ENCODE peak calls at places on chromosomes 6 and 20, in five cellular contexts. T, E, Z, N and O are unnamed samples.

GRCh38 chr6:122712093-122712863 is 67.2 kb upstream of the FABP7 start:
- DNase-seq in Z (peak), E (no peak), T (no peak), N (no peak), O (no peak)

GRCh38 chr6:125899726-125900182 is 56.8 kb upstream of the HINT3 start:
- DNase-seq in T (no peak), Z (no peak), N (no peak), E (no peak), O (peak)

GRCh38 chr20:46423882-46424482 is 17.6 kb upstream of the ELMO2 start:
- DNase-seq in E (no peak), Z (no peak), N (no peak), T (no peak), O (no peak)

GRCh38 chr6:160051390-160051789 is 70.2 kb upstream of the SLC22A1 start:
- DNase-seq in N (no peak), E (no peak), Z (no peak), T (no peak), O (no peak)

GRCh38 chr6:3414704-3415453 is 42.0 kb downstream of the SLC22A23 start:
- DNase-seq in E (no peak), Z (peak), T (no peak), N (no peak), O (peak)

GRCh38 chr6:158655569-158656450 is 6.0 kb downstream of the SYTL3 start:
- DNase-seq in E (no peak), N (no peak), Z (no peak), T (no peak), O (no peak)

GRCh38 chr20:44738779-44739477 is 6.7 kb upstream of the KCNK15 start:
- DNase-seq in E (peak), N (peak), T (peak), Z (peak), O (peak)

GRCh38 chr20:12966468-12967085 is 42.2 kb upstream of the SPTLC3 start:
- DNase-seq in N (no peak), E (no peak), T (no peak), Z (no peak), O (peak)

GRCh38 chr6:161292145-161292544 is 18.3 kb upstream of the AGPAT4 start:
- DNase-seq in N (no peak), T (no peak), E (no peak), Z (no peak), O (no peak)

GRCh38 chr20:57335392-57335791 is 5.8 kb downstream of the SPO11 start:
- DNase-seq in Z (no peak), E (no peak), T (no peak), N (no peak), O (no peak)

GRCh38 chr20:14860410-14860814 is 523.0 kb upstream of the FLRT3 start:
- DNase-seq in T (no peak), Z (no peak), E (no peak), N (no peak), O (peak)

GRCh38 chr20:57877995-57878394 is 168.2 kb upstream of the PMEPA1 start:
- DNase-seq in T (no peak), Z (no peak), E (no peak), N (no peak), O (no peak)

DNA sequence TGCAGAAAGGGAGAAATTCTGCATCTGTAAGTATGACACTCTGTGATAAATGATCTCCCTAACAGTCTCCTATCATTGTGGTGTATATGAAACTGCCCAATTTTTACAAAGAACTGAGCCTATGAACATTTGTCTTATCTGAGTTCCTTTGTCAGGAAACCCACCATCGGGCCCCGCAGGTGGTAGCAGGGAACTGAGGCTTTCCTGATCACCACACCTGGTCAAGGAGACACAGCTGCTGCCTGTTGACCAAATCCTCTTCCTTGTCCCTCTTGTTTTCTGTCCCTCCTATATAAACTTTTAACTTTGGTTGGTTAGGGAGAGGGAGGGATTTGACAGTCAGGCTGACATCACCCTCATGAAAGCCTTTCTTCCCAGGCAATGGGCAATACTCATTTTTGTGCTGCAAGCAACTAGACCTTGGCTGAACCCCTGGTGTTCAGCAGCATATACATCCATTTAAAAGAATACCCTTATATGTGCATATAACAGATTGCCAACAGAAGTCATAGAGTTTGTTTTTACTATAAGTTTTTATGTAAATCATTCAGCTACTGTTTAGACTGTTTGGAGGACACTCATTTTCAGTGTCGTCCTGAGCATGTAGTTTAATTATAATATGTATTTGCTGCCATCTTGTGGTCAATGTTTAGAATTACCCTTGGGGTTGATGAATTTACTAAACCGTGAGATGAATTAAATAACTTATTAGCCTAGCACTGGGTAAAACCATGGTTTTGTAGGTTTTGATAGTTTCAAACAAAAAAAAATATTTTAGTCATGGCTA is 17.0 kb downstream of the CRISP1 start:
- DNase-seq in E (no peak), Z (peak), T (peak), N (peak), O (peak)
- TF ChIP-seq FOXM1 in E (no peak), Z (no peak), T (no peak), N (no peak), O (no peak)

GRCh38 chr6:15062311-15063252 is 183.3 kb upstream of the JARID2 start:
- DNase-seq in N (no peak), T (no peak), E (no peak), Z (peak), O (no peak)
- TF ChIP-seq FOXM1 in N (no peak), T (no peak), E (no peak), Z (no peak), O (no peak)

GRCh38 chr6:170174124-170174770 is 116.6 kb downstream of the DLL1 start:
- DNase-seq in N (peak), Z (no peak), E (no peak), T (no peak), O (no peak)
- TF ChIP-seq FOXM1 in N (no peak), Z (no peak), E (no peak), T (no peak), O (no peak)

GRCh38 chr6:4660377-4661321 is 115.6 kb upstream of the CDYL start:
- DNase-seq in Z (no peak), N (no peak), T (no peak), E (no peak), O (no peak)
- TF ChIP-seq FOXM1 in Z (no peak), N (no peak), T (no peak), E (no peak), O (no peak)

GRCh38 chr20:41655966-41656685 is 37.9 kb upstream of the CHD6 start:
- DNase-seq in N (peak), T (no peak), E (no peak), Z (no peak), O (no peak)

GRCh38 chr20:41657655-41658054 is 39.5 kb upstream of the CHD6 start:
- DNase-seq in Z (no peak), N (no peak), T (no peak), E (no peak), O (no peak)

GRCh38 chr20:41654884-41655283 is 36.7 kb upstream of the CHD6 start:
- DNase-seq in N (no peak), E (no peak), Z (no peak), T (no peak), O (no peak)

GRCh38 chr20:41650221-41650948 is 32.2 kb upstream of the CHD6 start:
- DNase-seq in N (no peak), T (no peak), E (no peak), Z (no peak), O (no peak)

GRCh38 chr20:41654292-41654691 is 36.1 kb upstream of the CHD6 start:
- DNase-seq in Z (no peak), T (no peak), E (no peak), N (no peak), O (no peak)
- TF ChIP-seq FOXM1 in Z (no peak), T (no peak), E (no peak), N (no peak), O (no peak)

DNA sequence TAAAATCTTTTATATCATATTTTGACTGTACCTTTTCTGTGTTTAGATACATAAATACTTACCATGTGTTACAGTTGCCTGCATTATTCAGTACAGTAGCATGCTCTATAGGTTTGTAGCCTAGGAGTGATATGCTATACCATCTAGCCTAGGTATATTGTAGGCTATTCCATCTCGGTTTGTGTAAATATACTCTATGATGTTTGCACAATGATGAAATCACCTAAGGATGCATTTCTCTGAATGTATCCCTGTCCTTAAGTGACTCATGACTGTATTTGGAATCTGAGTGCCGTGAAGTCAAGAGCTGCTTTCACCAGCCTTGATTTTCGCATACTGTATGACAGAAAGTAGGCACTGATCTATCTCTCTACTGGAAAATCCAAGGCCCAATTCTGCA is 129.9 kb downstream of the UTRN start:
- DNase-seq in N (no peak), T (no peak), Z (no peak), E (no peak), O (peak)
- TF ChIP-seq FOXM1 in N (no peak), T (no peak), Z (no peak), E (no peak), O (no peak)

GRCh38 chr6:170254315-170255213 is 36.3 kb downstream of the DLL1 start:
- DNase-seq in E (no peak), T (no peak), N (no peak), Z (no peak), O (no peak)
- TF ChIP-seq FOXM1 in E (no peak), T (no peak), N (no peak), Z (no peak), O (no peak)

GRCh38 chr20:64189530-64189966 is 25.3 kb downstream of the MYT1 start:
- DNase-seq in T (no peak), Z (no peak), N (no peak), E (no peak), O (no peak)
- TF ChIP-seq FOXM1 in T (no peak), Z (no peak), N (no peak), E (no peak), O (no peak)

DNA sequence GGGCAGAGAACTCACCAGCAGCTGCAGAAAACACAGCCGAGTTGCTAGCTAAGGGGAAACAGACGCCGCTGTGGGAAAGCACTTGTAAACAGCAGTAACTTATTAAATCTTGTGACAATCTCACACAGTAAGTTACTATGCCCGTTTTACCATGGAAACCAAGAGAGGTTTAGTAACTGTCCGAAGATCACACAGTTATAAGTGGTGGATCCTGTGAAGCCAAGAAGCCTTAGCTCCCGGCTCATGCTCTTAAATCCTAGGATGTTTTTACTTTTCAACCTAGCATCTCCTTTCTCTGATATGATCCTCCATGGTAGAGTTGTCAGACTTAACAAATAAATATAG is 1.5 kb upstream of the SULF2 start:
- DNase-seq in E (no peak), Z (no peak), N (no peak), T (no peak), O (no peak)
- TF ChIP-seq FOXM1 in E (no peak), Z (no peak), N (no peak), T (no peak), O (no peak)